ENCODE peak calls at places on chromosomes 2 and 18, in ten cellular contexts. O is PC-3, F is OCI-LY7, P is GM23248, G is SK-N-SH, D is HCT116, U is hepatocyte, M is PC-9, C is Karpas-422, B is MM.1S. X is an unnamed sample. For H3K9me2, the result is how much of the 10 kb centered on the place peaks cover.

GRCh38 chr2:239894276-239894675 is 130.9 kb downstream of the NDUFA10 start:
- DNase-seq in U (no peak), F (no peak), P (no peak), B (no peak), O (no peak), G (no peak), D (no peak), M (no peak), C (no peak), X (no peak)

GRCh38 chr18:74520096-74520833 is 14.0 kb upstream of the CNDP1 start:
- DNase-seq in P (no peak), C (no peak), F (no peak), G (no peak), B (no peak), D (no peak), O (no peak), M (no peak), U (no peak), X (no peak)

GRCh38 chr2:70995227-70995729 is 605 bp upstream of the TEX261 start:
- DNase-seq in C (peak), D (peak), P (peak), F (peak), B (peak), G (peak), U (peak), M (peak), O (peak), X (peak)

GRCh38 chr2:128630974-128631697 is 312.5 kb upstream of the HS6ST1 start:
- DNase-seq in B (no peak), G (no peak), U (no peak), M (no peak), C (no peak), D (no peak), F (no peak), O (no peak), P (no peak), X (no peak)

GRCh38 chr2:170321526-170321925 is 143.6 kb downstream of the MYO3B start:
- DNase-seq in D (no peak), F (no peak), G (no peak), O (no peak), C (no peak), P (no peak), B (no peak), U (no peak), M (no peak), X (no peak)

GRCh38 chr2:48001498-48001897 is 95.2 kb upstream of the FBXO11 start:
- DNase-seq in C (no peak), O (no peak), B (no peak), M (no peak), P (no peak), D (no peak), F (no peak), U (no peak), G (no peak), X (no peak)

GRCh38 chr2:13230221-13230620 is 513.5 kb downstream of the TRIB2 start:
- DNase-seq in B (no peak), P (no peak), U (no peak), M (no peak), O (peak), G (peak), D (no peak), F (no peak), C (no peak), X (no peak)

GRCh38 chr2:148994341-148994740 is 44.2 kb upstream of the LYPD6B start:
- DNase-seq in G (no peak), C (no peak), M (no peak), D (no peak), P (no peak), F (no peak), B (no peak), U (peak), O (peak), X (no peak)

GRCh38 chr2:189393440-189394111 is 47.7 kb upstream of the WDR75 start:
- DNase-seq in F (no peak), D (peak), G (no peak), O (peak), U (peak), B (no peak), P (peak), M (no peak), C (no peak), X (no peak)

GRCh38 chr2:55169359-55169758 is 62.7 kb downstream of the CLHC1 start:
- DNase-seq in F (no peak), G (no peak), B (no peak), C (no peak), U (no peak), M (no peak), O (no peak), D (no peak), P (peak), X (no peak)

GRCh38 chr2:41948397-41948763 is 99.4 kb upstream of the PKDCC start:
- DNase-seq in O (no peak), B (no peak), C (no peak), G (no peak), F (no peak), U (no peak), D (no peak), P (no peak), M (no peak), X (peak)
- H3K9me2 ChIP-seq in O (under half), B (under half), C (under half), G (under half), F (under half), U (under half), D (under half), P (under half), M (under half), X (under half)

GRCh38 chr2:185891403-185891802 is 152.8 kb downstream of the FSIP2 start:
- DNase-seq in C (no peak), G (no peak), M (no peak), B (no peak), P (no peak), F (no peak), D (no peak), O (no peak), U (no peak), X (no peak)
- H3K9me2 ChIP-seq in C (under half), G (under half), M (under half), B (under half), P (under half), F (under half), D (under half), O (under half), U (under half), X (under half)

DNA sequence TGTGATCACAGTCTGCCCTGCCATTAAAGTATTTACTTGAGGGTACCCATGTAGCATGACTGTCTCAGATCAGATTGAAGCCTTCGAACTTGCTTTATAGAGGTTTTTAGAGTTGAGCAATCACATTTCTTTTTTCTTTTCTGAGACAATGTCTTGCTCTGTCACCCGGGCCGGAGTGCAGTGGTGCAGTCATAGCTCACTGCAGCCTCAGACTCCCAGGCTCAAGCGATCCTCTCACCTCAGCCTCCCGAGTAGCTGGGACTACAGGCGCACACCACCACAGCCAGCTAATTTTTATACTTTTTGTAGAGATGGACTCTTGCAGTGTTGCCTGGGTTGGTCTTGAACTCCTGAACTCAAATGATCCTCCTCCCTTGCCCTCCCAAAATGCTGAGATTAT is 153.4 kb downstream of the AGAP1 start:
- DNase-seq in F (no peak), D (no peak), P (no peak), O (no peak), C (no peak), M (no peak), G (no peak), B (no peak), U (no peak), X (no peak)
- H3K9me2 ChIP-seq in F (under half), D (under half), P (under half), O (under half), C (under half), M (under half), G (under half), B (under half), U (under half), X (under half)

DNA sequence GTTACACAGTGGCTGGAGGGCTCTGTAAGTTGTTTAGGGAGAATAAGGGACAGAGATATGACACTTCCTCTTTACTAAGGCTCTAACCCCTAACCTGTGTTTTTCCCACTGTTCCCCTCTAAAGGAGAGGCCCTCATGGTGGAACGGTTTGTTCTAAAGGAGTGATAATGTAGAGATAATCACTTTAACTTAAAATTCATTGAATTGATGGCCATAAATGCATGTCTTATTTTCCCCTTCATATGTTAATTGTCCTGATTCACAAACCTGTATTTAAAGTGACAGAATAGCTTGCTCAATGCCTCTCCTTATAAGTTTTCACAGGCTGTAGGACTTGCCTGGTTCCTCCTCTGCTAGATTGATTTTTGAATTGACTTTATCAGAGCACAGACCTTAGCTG is at the start of gene SERPINB12:
- DNase-seq in C (no peak), B (no peak), M (no peak), O (no peak), G (no peak), F (no peak), P (no peak), D (no peak), U (no peak), X (no peak)
- H3K9me2 ChIP-seq in C (under half), B (under half), M (under half), O (under half), G (under half), F (under half), P (under half), D (under half), U (under half), X (under half)